ENCODE peak calls at places on chromosomes 3 and 15, in four cellular contexts. U is K562, W is dorsolateral prefrontal cortex, J is hepatocyte. T is an unnamed sample.

GRCh38 chr3:42581400-42581708 is 413 bp downstream of the SEC22C start:
- DNase-seq in U (no peak), W (no peak), J (no peak), T (no peak)

GRCh38 chr15:92930776-92931175 is 30.7 kb downstream of the CHD2 start:
- DNase-seq in U (no peak), W (no peak), J (no peak), T (no peak)

GRCh38 chr3:15665510-15666150 is 64.1 kb downstream of the BTD start:
- DNase-seq in U (no peak), W (no peak), J (no peak), T (no peak)

GRCh38 chr3:54909236-54909635 is 18.6 kb downstream of the LRTM1 start:
- DNase-seq in U (no peak), W (no peak), J (no peak), T (no peak)

GRCh38 chr3:29922990-29923746 is 642.3 kb downstream of the RBMS3 start:
- DNase-seq in U (no peak), W (no peak), J (peak; percentile 18), T (no peak)

GRCh38 chr15:26126070-26126469 is 262.9 kb upstream of the ATP10A start:
- DNase-seq in U (no peak), W (peak; percentile 45), J (no peak), T (no peak)

GRCh38 chr15:25391971-25392733 is 46.7 kb downstream of the UBE3A start:
- DNase-seq in U (no peak), W (no peak), J (no peak), T (no peak)

GRCh38 chr3:151558621-151559020 is 97.8 kb upstream of the IGSF10 start:
- DNase-seq in U (no peak), W (no peak), J (no peak), T (no peak)

GRCh38 chr3:63954182-63954581 is 42.0 kb upstream of the SCAANT1 start:
- DNase-seq in U (no peak), W (no peak), J (no peak), T (no peak)

GRCh38 chr3:124157000-124157712 is 165.2 kb upstream of the ROPN1 start:
- DNase-seq in U (no peak), W (no peak), J (no peak), T (no peak)

GRCh38 chr3:52220380-52221026 is 4.9 kb downstream of the TLR9 start:
- DNase-seq in U (peak; percentile 82), W (peak; percentile 82), J (peak; percentile 88), T (peak; percentile 90)

GRCh38 chr15:68186671-68187397 is 18.3 kb downstream of the CALML4 start:
- DNase-seq in U (no peak), W (no peak), J (no peak), T (no peak)

GRCh38 chr15:49900036-49900435 is 219.0 kb downstream of the ATP8B4 start:
- DNase-seq in U (no peak), W (no peak), J (peak; percentile 16), T (no peak)

GRCh38 chr15:78003539-78004008 is 73.9 kb downstream of the TBC1D2B start:
- DNase-seq in U (no peak), W (no peak), J (no peak), T (no peak)

GRCh38 chr3:159200176-159200575 is 398.3 kb downstream of the MFSD1 start:
- DNase-seq in U (no peak), W (no peak), J (no peak), T (no peak)

GRCh38 chr3:108441528-108441927 is 68.9 kb downstream of the MYH15 start:
- DNase-seq in U (no peak), W (no peak), J (no peak), T (no peak)

GRCh38 chr3:109553573-109554371 is 216.4 kb upstream of the DPPA4 start:
- DNase-seq in U (no peak), W (no peak), J (no peak), T (no peak)

GRCh38 chr3:16916840-16917239 is 32.1 kb downstream of the PLCL2 start:
- DNase-seq in U (no peak), W (no peak), J (no peak), T (no peak)

GRCh38 chr3:141250828-141251227 is 19.2 kb downstream of the PXYLP1 start:
- DNase-seq in U (no peak), W (no peak), J (no peak), T (no peak)

GRCh38 chr3:115819785-115820384 is 196.6 kb downstream of the GAP43 start:
- DNase-seq in U (peak; percentile 71), W (peak; percentile 24), J (peak; percentile 90), T (peak; percentile 61)

GRCh38 chr15:52247032-52247431 is 48.6 kb downstream of the MYO5C start:
- DNase-seq in U (no peak), W (no peak), J (peak; percentile 57), T (no peak)

GRCh38 chr15:89018235-89018634 is 70.0 kb upstream of the ABHD2 start:
- DNase-seq in U (no peak), W (no peak), J (no peak), T (peak; percentile 96)

GRCh38 chr3:16427309-16427965 is 86.1 kb downstream of the RFTN1 start:
- DNase-seq in U (no peak), W (no peak), J (peak; percentile 50), T (peak; percentile 58)

GRCh38 chr3:159860727-159861126 is 127.9 kb upstream of the IL12A start:
- DNase-seq in U (no peak), W (no peak), J (no peak), T (no peak)

GRCh38 chr3:72909591-72909990 is 21.7 kb downstream of the GXYLT2 start:
- DNase-seq in U (no peak), W (no peak), J (no peak), T (no peak)

GRCh38 chr3:40847571-40847992 is 322.8 kb downstream of the ZNF621 start:
- DNase-seq in U (no peak), W (peak; percentile 4), J (peak; percentile 62), T (no peak)

GRCh38 chr3:64332461-64333350 is 107.4 kb upstream of the PRICKLE2 start:
- DNase-seq in U (no peak), W (no peak), J (no peak), T (no peak)

GRCh38 chr15:84151205-84151931 is 84.2 kb upstream of the GOLGA6L4 start:
- DNase-seq in U (no peak), W (no peak), J (no peak), T (no peak)

GRCh38 chr3:150739200-150739863 is 23.6 kb downstream of the SIAH2 start:
- DNase-seq in U (no peak), W (no peak), J (no peak), T (no peak)

GRCh38 chr15:58515807-58516206 is 84.0 kb downstream of the LIPC start:
- DNase-seq in U (peak; percentile 38), W (no peak), J (no peak), T (no peak)

GRCh38 chr15:56148099-56148498 is 95.6 kb downstream of the RFX7 start:
- DNase-seq in U (no peak), W (no peak), J (no peak), T (no peak)

DNA sequence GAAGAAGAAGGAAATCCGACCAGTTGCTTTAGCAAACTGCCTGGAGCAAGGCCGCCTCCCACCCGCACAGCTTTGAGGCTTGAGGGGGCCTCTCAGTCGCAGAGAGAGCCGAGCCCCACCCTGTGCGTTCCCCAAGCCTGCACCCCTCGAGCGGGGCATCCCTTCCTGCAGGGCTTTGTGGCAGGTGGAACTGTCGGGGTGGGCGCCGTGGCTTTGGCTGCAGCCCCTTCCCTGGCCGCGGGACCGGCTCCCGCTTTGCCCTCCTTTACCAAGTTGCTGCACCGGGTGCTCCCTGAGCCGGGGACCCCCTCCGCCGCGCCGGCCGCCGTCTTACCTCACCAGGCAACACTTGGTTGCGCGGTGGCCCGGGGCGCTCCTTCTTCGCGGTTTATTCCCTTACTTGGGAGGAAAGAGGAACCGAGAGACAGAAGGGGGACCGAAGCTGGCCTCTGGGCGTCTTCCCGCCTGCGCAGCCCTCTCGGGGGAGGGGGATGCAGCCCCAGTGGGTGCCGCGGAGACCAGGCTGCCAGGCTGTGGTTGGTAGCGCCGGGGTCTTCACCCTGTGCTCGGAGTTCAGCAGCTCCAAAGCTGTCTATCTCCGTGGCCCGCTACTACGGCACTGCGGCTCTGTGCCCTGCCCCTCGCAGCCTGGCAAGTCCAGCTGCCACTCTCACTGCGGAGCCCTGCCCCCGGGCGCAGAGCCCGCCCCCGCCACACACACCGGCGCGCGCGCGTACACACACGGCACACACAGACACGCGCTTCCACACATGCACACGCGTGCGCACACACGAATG is at the start of gene DGKG:
- DNase-seq in U (no peak), W (peak; percentile 71), J (no peak), T (peak; percentile 73)
- H3K4me3 ChIP-seq in U (no peak within 1 kb of the TSS), W (peak within 1 kb of the TSS; percentile 81), J (peak within 1 kb of the TSS; percentile 33), T (peak within 1 kb of the TSS; percentile 91)

GRCh38 chr3:112817782-112818181 is 28.9 kb downstream of the CD200R1L start:
- DNase-seq in U (no peak), W (no peak), J (no peak), T (no peak)
- H3K27ac ChIP-seq in U (no peak overlapping the region), W (no peak overlapping the region), J (no peak overlapping the region), T (no peak overlapping the region)

GRCh38 chr3:10506696-10507095 is 1.3 kb upstream of the ATP2B2 start:
- DNase-seq in U (no peak), W (no peak), J (no peak), T (no peak)

GRCh38 chr3:10503217-10503796 is 2.1 kb downstream of the ATP2B2 start:
- DNase-seq in U (no peak), W (peak; percentile 32), J (no peak), T (no peak)

GRCh38 chr3:10505791-10506585 is 602 bp upstream of the ATP2B2 start:
- DNase-seq in U (no peak), W (no peak), J (no peak), T (no peak)

GRCh38 chr3:10504161-10505049 is 981 bp downstream of the ATP2B2 start:
- DNase-seq in U (no peak), W (no peak), J (no peak), T (no peak)

GRCh38 chr3:10505050-10505790 is at the start of gene ATP2B2:
- DNase-seq in U (no peak), W (peak; percentile 32), J (peak; percentile 32), T (no peak)
- H3K4me3 ChIP-seq in U (no peak within 1 kb of the TSS), W (peak within 1 kb of the TSS; percentile 71), J (no peak within 1 kb of the TSS), T (peak within 1 kb of the TSS; percentile 20)

GRCh38 chr3:156209631-156210336 is 89.4 kb downstream of the KCNAB1 start:
- DNase-seq in U (no peak), W (no peak), J (no peak), T (no peak)

GRCh38 chr3:156206157-156206556 is 85.8 kb downstream of the KCNAB1 start:
- DNase-seq in U (no peak), W (no peak), J (no peak), T (no peak)

GRCh38 chr3:156211583-156211982 is 91.2 kb downstream of the KCNAB1 start:
- DNase-seq in U (no peak), W (no peak), J (no peak), T (no peak)

DNA sequence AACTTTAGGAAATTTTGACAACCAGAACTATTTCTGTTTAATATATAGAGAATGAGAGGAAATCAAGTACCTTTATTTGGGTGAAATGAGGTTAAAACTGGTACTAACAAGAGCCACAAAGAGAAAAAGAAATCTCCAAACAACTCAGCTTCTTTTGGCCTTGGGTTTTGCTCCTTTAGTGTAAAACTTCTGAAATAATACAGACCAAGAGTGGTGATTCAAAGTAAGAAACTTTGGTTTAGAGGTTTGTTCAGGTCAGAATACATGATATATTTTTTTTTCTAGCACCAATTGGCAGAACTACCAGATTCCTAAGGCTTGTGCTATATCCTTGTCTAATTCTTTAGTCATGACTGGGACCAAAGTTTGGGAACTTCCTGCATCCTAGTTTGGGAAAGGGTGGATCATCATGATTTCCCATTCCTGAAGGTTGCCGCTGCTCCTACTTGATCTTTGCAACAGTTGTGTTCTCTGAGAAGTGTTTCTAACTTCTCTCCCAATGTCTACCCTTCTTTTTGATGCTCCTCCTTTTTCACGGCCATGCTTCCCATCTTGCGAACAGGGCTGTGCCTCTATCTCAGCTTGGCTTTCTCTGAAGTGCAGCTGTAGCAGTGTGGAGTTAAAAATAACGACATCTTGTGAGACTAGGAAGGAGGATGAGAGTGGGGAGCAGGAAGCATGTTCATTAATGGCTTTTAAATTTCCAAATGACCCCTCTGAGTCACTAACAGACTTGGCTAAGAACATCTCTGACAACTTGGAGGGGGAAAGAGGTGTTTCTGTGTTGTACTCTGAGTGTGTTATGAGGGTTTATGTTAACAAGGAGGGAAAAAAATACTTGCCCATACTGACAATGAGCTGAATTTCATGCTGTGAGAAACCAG is 87.7 kb downstream of the KCNAB1 start:
- DNase-seq in U (no peak), W (no peak), J (no peak), T (no peak)
- H3K27ac ChIP-seq in U (no peak overlapping the region), W (no peak overlapping the region), J (no peak overlapping the region), T (peak overlapping the region; percentile 21)

T was measured in tibial artery.